ENCODE peak calls at places on chromosomes 3 and 15, in seven cellular contexts. G is PC-3, K is cardiac muscle cell, D is osteoblast, M is GM12865, P is cardiac fibroblast, Q is foreskin fibroblast. V is an unnamed sample.

GRCh38 chr3:160210799-160211221 is 14.4 kb upstream of the C3orf80 start:
- DNase-seq in G (peak), K (peak), D (peak), M (peak), P (peak), Q (peak), V (no peak)

GRCh38 chr15:62125763-62126162 is 39.3 kb downstream of the C2CD4B start:
- DNase-seq in G (peak), K (peak), D (no peak), M (peak), P (peak), Q (peak), V (no peak)

GRCh38 chr15:34987623-34987981 is 485 bp downstream of the ZNF770 start:
- DNase-seq in G (no peak), K (no peak), D (peak), M (no peak), P (no peak), Q (no peak), V (no peak)

GRCh38 chr3:184620101-184620798 is 58.7 kb downstream of the EPHB3 start:
- DNase-seq in G (peak), K (peak), D (peak), M (no peak), P (peak), Q (no peak), V (no peak)

GRCh38 chr3:48018841-48019240 is 2.6 kb upstream of the MAP4 start:
- DNase-seq in G (peak), K (peak), D (no peak), M (no peak), P (peak), Q (peak), V (no peak)

GRCh38 chr3:16069149-16069922 is 105.1 kb upstream of the GALNT15 start:
- DNase-seq in G (peak), K (peak), D (peak), M (no peak), P (peak), Q (peak), V (no peak)

GRCh38 chr15:39426552-39427532 is 154.0 kb upstream of the THBS1 start:
- DNase-seq in G (no peak), K (peak), D (peak), M (peak), P (peak), Q (peak), V (peak)

GRCh38 chr3:30682434-30683155 is 76.2 kb downstream of the TGFBR2 start:
- DNase-seq in G (no peak), K (no peak), D (no peak), M (no peak), P (no peak), Q (peak), V (no peak)

GRCh38 chr3:14200276-14200675 is 21.7 kb downstream of the LSM3 start:
- DNase-seq in G (no peak), K (no peak), D (no peak), M (no peak), P (no peak), Q (peak), V (no peak)

GRCh38 chr15:66036859-66037258 is 167.6 kb downstream of the RAB11A start:
- DNase-seq in G (no peak), K (no peak), D (no peak), M (no peak), P (no peak), Q (no peak), V (no peak)

GRCh38 chr15:26772588-26773484 is at the start of gene GABRB3:
- DNase-seq in G (no peak), K (peak), D (peak), M (no peak), P (peak), Q (peak), V (peak)

GRCh38 chr15:78810377-78811123 is 714 bp downstream of the ADAMTS7 start:
- DNase-seq in G (peak), K (peak), D (peak), M (no peak), P (peak), Q (peak), V (peak)

GRCh38 chr15:38274135-38274534 is 21.5 kb downstream of the SPRED1 start:
- DNase-seq in G (no peak), K (no peak), D (no peak), M (no peak), P (no peak), Q (no peak), V (no peak)

GRCh38 chr3:37734886-37735285 is 126.8 kb upstream of the CTDSPL start:
- DNase-seq in G (no peak), K (no peak), D (no peak), M (no peak), P (no peak), Q (no peak), V (no peak)

GRCh38 chr3:132343018-132343612 is 25.9 kb downstream of the ACP3 start:
- DNase-seq in G (peak), K (peak), D (no peak), M (peak), P (peak), Q (peak), V (peak)

GRCh38 chr3:156729460-156730179 is 55.2 kb downstream of the TIPARP start:
- DNase-seq in G (no peak), K (no peak), D (no peak), M (no peak), P (no peak), Q (peak), V (no peak)

GRCh38 chr3:8619548-8619947 is 25.1 kb downstream of the SSUH2 start:
- DNase-seq in G (peak), K (peak), D (no peak), M (no peak), P (peak), Q (peak), V (no peak)

GRCh38 chr3:134775831-134776230 is 19.2 kb upstream of the EPHB1 start:
- DNase-seq in G (no peak), K (no peak), D (no peak), M (no peak), P (no peak), Q (no peak), V (no peak)

GRCh38 chr3:129794319-129795201 is 99.0 kb downstream of the TMCC1 start:
- DNase-seq in G (peak), K (peak), D (peak), M (peak), P (peak), Q (no peak), V (no peak)

GRCh38 chr15:40308844-40309189 is 1.1 kb upstream of the PLCB2 start:
- DNase-seq in G (no peak), K (peak), D (no peak), M (peak), P (no peak), Q (no peak), V (peak)

GRCh38 chr3:58999779-59000170 is 50.0 kb downstream of the CFAP20DC start:
- DNase-seq in G (no peak), K (peak), D (no peak), M (no peak), P (no peak), Q (peak), V (no peak)

GRCh38 chr3:184352149-184352785 is 9.1 kb downstream of the CLCN2 start:
- DNase-seq in G (no peak), K (no peak), D (peak), M (no peak), P (no peak), Q (no peak), V (no peak)

GRCh38 chr15:25136119-25136518 is 181.3 kb downstream of the SNRPN start:
- DNase-seq in G (no peak), K (peak), D (no peak), M (no peak), P (peak), Q (peak), V (no peak)
- TF ChIP-seq CTCF in G (peak), K (peak), D (peak), M (no peak), P (peak), Q (no peak), V (peak)

GRCh38 chr15:101017041-101017754 is 98.0 kb downstream of the LRRK1 start:
- DNase-seq in G (peak), K (no peak), D (no peak), M (no peak), P (peak), Q (no peak), V (no peak)
- TF ChIP-seq CTCF in G (peak), K (peak), D (peak), M (no peak), P (peak), Q (no peak), V (peak)

GRCh38 chr3:9934235-9934621 is 594 bp downstream of the CRELD1 start:
- DNase-seq in G (no peak), K (no peak), D (no peak), M (peak), P (no peak), Q (no peak), V (no peak)
- TF ChIP-seq CTCF in G (peak), K (peak), D (peak), M (no peak), P (peak), Q (no peak), V (no peak)

DNA sequence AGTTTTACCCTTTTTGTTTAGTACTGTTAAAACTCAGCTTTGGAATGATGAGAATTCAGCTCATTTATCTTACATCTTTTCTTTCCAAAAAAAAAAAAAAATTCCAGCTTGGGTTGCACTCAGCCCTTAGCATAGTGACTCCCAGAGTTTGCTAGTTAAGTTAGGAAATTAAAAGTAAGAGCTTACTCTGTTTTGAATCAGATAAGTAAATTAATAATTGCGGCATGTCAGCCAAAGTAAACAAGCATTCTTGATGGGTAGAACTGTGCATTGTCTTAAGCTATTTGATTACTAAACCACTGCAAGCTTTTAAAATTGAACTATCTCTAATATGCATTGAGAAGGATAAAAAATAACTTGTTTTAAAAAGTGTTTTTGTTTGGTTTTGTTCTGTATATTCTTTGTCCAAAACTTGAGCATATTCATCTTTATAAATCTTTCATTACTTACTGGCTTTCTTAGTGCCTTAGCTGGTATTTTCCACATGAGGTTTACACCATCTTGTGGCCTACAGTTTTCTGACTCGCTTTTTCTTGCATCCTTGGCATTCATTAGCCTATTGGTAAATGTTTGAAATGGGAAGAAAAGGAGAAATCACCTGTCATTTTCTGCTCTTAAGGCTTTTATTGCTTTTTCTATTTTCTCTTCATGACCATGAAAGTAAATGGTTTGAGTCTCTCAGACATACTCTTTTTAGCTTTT is 107.6 kb downstream of the FILIP1L start:
- DNase-seq in G (peak), K (peak), D (no peak), M (no peak), P (peak), Q (peak), V (no peak)
- TF ChIP-seq CTCF in G (peak), K (no peak), D (peak), M (no peak), P (no peak), Q (peak), V (no peak)

GRCh38 chr3:196533260-196533681 is 18.1 kb upstream of the SMCO1 start:
- DNase-seq in G (no peak), K (peak), D (no peak), M (no peak), P (no peak), Q (no peak), V (no peak)

GRCh38 chr3:196524527-196524926 is 9.4 kb upstream of the SMCO1 start:
- DNase-seq in G (peak), K (no peak), D (no peak), M (no peak), P (peak), Q (peak), V (no peak)

GRCh38 chr3:196531418-196531817 is 16.3 kb upstream of the SMCO1 start:
- DNase-seq in G (peak), K (no peak), D (no peak), M (no peak), P (no peak), Q (no peak), V (no peak)

GRCh38 chr3:196525141-196525540 is 10.0 kb upstream of the SMCO1 start:
- DNase-seq in G (no peak), K (no peak), D (no peak), M (no peak), P (no peak), Q (no peak), V (no peak)

GRCh38 chr3:196528639-196529233 is 13.6 kb upstream of the SMCO1 start:
- DNase-seq in G (peak), K (peak), D (peak), M (peak), P (peak), Q (peak), V (peak)
- TF ChIP-seq CTCF in G (peak), K (peak), D (peak), M (peak), P (peak), Q (peak), V (peak)

GRCh38 chr15:83734487-83734886 is 80.6 kb downstream of the ADAMTSL3 start:
- DNase-seq in G (peak), K (peak), D (no peak), M (peak), P (peak), Q (no peak), V (peak)
- TF ChIP-seq CTCF in G (peak), K (peak), D (peak), M (peak), P (peak), Q (peak), V (no peak)

V was measured in GM13976.